ENCODE peak calls at places on chromosomes 4 and X, in six cellular contexts. T is cardiac muscle cell, S is fibroblast of the aortic adventitia, G is breast epithelium, E is psoas muscle, L is epithelial cell of esophagus. W is an unnamed sample.

GRCh38 chr4:140719022-140719421 is 37.2 kb downstream of the TBC1D9 start:
- DNase-seq in T (peak), S (peak), G (no peak), E (no peak), L (peak), W (no peak)

GRCh38 chr4:78481180-78481579 is 70.4 kb upstream of the ANXA3 start:
- DNase-seq in T (peak), S (peak), G (no peak), E (no peak), L (peak), W (peak)

GRCh38 chr4:152709675-152710438 is 30.1 kb upstream of the TMEM154 start:
- DNase-seq in T (peak), S (peak), G (no peak), E (no peak), L (peak), W (no peak)

GRCh38 chr4:113328514-113328913 is 279.1 kb downstream of the ANK2 start:
- DNase-seq in T (peak), S (no peak), G (no peak), E (no peak), L (peak), W (no peak)

GRCh38 chr4:72606751-72607150 is 37.7 kb upstream of the ADAMTS3 start:
- DNase-seq in T (no peak), S (no peak), G (no peak), E (no peak), L (no peak), W (no peak)

GRCh38 chrX:32530802-32531403 is 680.4 kb downstream of the DMD start:
- DNase-seq in T (peak), S (peak), G (no peak), E (no peak), L (peak), W (peak)

GRCh38 chrX:31266172-31267076 is 194.6 kb upstream of the FTHL17 start:
- DNase-seq in T (peak), S (no peak), G (peak), E (peak), L (peak), W (peak)

GRCh38 chr4:25970241-25970675 is 56.2 kb downstream of the SMIM20 start:
- DNase-seq in T (peak), S (no peak), G (no peak), E (no peak), L (peak), W (peak)

GRCh38 chrX:40095588-40096394 is 2.0 kb downstream of the BCOR start:
- DNase-seq in T (peak), S (no peak), G (no peak), E (no peak), L (no peak), W (peak)

GRCh38 chr4:92099851-92100250 is 203.9 kb upstream of the GRID2 start:
- DNase-seq in T (peak), S (no peak), G (no peak), E (no peak), L (no peak), W (no peak)

DNA sequence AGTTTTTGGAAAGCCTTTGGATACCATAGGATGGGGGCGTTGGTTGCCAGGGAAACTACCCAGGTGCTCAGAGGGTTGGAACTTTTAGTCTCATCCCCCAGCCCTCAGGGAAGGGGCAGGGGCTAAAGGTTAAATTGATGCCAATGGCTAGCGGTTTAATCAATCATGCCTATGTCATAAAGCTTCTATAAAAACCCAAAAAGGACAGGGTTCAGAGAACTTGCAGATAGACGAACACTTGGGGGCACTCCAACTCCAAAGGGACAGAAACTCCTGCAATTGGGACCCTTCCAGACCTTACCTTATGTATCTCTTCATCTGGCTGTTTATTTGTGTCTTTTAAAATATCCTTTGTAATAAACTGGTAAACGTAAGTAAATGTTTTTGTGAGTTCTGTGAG is 30.0 kb upstream of the GPR173 start:
- DNase-seq in T (no peak), S (peak), G (no peak), E (no peak), L (no peak), W (no peak)
- TF ChIP-seq CTCF in T (no peak), S (no peak), G (no peak), E (no peak), L (no peak), W (peak)

GRCh38 chr4:184439856-184440592 is 34.3 kb downstream of the IRF2 start:
- DNase-seq in T (peak), S (no peak), G (no peak), E (no peak), L (no peak), W (peak)
- H3K4me3 ChIP-seq in T (no peak), S (no peak), G (peak), E (no peak), L (no peak), W (no peak)

GRCh38 chrX:136186023-136186413 is 38.7 kb downstream of the FHL1 start:
- DNase-seq in T (no peak), S (no peak), G (no peak), E (no peak), L (no peak), W (no peak)
- TF ChIP-seq CTCF in T (no peak), S (no peak), G (no peak), E (no peak), L (no peak), W (no peak)

GRCh38 chrX:110244951-110245480 is 72.9 kb downstream of the AMMECR1 start:
- DNase-seq in T (no peak), S (no peak), G (no peak), E (no peak), L (no peak), W (no peak)

GRCh38 chrX:110242371-110242770 is 75.5 kb downstream of the AMMECR1 start:
- DNase-seq in T (no peak), S (no peak), G (no peak), E (no peak), L (peak), W (no peak)

DNA sequence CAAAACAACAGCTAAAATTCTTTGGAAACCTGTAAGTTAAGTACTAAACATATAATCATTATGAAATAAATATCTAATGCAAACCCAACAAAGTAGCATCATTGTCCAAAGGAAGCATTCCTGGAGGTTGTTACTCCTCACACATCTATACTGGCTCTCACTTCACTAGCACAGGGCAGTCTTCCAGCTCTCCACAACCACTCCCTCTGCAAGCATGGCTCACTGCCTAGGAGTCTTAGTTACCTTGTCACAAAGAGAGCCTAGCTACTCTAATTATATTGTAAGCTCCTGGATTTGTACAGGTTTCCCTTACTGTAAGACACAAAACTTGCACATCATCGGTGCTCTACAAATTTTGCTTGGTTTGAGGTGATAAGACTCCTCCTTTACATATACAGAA is 76.1 kb downstream of the AMMECR1 start:
- DNase-seq in T (peak), S (peak), G (no peak), E (no peak), L (peak), W (no peak)
- H3K4me3 ChIP-seq in T (no peak), S (no peak), G (no peak), E (no peak), L (no peak), W (no peak)

DNA sequence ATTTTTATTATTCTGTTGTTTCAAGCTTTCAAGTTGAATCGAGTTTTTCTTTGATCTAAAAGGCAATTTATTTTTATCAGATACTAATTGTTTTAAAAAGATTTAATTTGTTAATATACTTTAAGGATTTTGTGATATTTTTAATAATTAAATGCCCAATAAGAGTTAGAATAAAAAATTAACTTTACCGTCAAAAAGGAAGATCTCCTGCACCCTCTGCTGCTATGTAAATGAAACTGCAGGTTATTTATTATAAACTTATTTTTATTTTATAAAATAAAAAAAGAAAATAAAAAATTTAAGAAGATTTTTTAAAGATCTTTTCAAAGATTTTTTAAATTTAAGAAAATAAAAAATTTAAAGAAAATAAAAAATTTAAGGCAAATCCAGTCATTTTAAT is 166.1 kb downstream of the CCSER1 start:
- DNase-seq in T (peak), S (peak), G (no peak), E (no peak), L (peak), W (peak)
- TF ChIP-seq CTCF in T (peak), S (peak), G (peak), E (peak), L (peak), W (peak)

GRCh38 chr4:163815776-163816175 is 321.3 kb downstream of the TMA16 start:
- DNase-seq in T (no peak), S (no peak), G (no peak), E (no peak), L (no peak), W (no peak)
- H3K4me3 ChIP-seq in T (no peak), S (no peak), G (no peak), E (no peak), L (no peak), W (no peak)

GRCh38 chr4:147958057-147958456 is 226.2 kb downstream of the ARHGAP10 start:
- DNase-seq in T (no peak), S (no peak), G (no peak), E (no peak), L (no peak), W (no peak)
- TF ChIP-seq CTCF in T (no peak), S (no peak), G (no peak), E (no peak), L (no peak), W (no peak)

GRCh38 chrX:54808109-54808604 is 612 bp downstream of the MAGED2 start:
- DNase-seq in T (peak), S (no peak), G (peak), E (peak), L (peak), W (no peak)

GRCh38 chrX:54812306-54812705 is 4.8 kb downstream of the MAGED2 start:
- DNase-seq in T (no peak), S (no peak), G (no peak), E (no peak), L (no peak), W (no peak)

GRCh38 chrX:54808605-54809483 is 1.3 kb downstream of the MAGED2 start:
- DNase-seq in T (peak), S (peak), G (peak), E (peak), L (peak), W (peak)

GRCh38 chrX:54811301-54811885 is 3.8 kb downstream of the MAGED2 start:
- DNase-seq in T (no peak), S (no peak), G (no peak), E (no peak), L (no peak), W (no peak)

DNA sequence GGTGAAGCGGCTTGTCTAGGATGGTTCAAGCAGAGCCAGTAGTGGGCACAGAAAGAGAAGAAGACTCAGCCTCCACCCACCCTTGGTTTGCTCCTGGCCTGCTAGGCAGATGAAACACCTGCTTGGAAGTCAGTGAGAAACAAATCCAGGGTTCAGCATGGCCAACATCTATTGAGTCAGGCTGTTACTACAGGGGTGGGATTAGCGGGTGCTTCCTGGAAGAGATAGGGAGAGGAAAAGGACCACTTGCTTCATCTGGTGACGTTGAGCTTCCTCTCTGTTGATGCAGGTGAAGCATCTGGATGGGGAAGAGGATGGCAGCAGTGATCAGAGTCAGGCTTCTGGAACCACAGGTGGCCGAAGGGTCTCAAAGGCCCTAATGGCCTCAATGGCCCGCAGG is 3.0 kb downstream of the MAGED2 start:
- DNase-seq in T (no peak), S (no peak), G (no peak), E (no peak), L (no peak), W (no peak)
- H3K4me3 ChIP-seq in T (no peak), S (peak), G (peak), E (no peak), L (no peak), W (peak)

GRCh38 chrX:49231333-49232000 is 1.7 kb downstream of the CACNA1F start:
- DNase-seq in T (no peak), S (no peak), G (no peak), E (no peak), L (no peak), W (no peak)

GRCh38 chrX:49232525-49232924 is 615 bp downstream of the CACNA1F start:
- DNase-seq in T (no peak), S (no peak), G (no peak), E (no peak), L (no peak), W (no peak)

GRCh38 chrX:49233176-49233575 is at the start of gene CACNA1F:
- DNase-seq in T (no peak), S (no peak), G (no peak), E (no peak), L (no peak), W (no peak)

GRCh38 chrX:49228185-49228584 is 5.0 kb downstream of the CACNA1F start:
- DNase-seq in T (no peak), S (no peak), G (no peak), E (no peak), L (no peak), W (no peak)

DNA sequence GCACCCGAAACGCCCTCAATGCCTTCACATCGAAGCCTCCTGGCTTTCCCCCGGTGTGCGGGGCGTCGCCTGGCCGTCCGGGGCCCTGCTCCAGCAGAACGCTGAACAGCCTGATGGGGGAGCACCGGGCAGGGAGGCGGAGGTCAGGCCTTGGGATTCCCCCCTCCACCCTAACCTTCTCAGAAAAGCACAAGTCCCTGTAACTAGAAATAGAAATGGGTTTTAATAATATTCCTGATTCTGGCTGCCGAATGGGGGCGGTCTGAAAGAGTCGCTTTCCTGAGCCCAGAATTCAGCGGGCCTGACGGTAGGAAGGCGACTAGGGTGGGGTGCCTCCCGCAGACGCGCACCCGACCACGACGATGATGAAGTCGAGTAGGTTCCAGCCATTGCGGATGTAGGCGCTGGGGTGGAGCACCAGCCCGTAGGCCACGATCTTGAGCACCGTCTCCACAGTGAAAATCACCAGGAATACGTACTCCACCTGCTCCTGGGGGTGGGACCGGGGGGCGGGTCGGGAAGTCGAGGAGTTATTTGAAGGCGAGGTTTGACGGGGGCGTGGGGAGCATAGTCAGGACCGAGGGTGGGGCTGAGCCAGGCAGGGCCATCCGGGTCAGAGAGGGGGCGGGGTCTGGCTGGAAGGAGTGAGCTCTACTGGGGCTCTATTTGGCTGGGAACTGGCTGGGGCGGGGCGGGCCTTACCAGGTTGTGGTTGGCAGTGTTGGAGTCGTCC is 2.5 kb downstream of the CACNA1F start:
- DNase-seq in T (no peak), S (no peak), G (peak), E (peak), L (peak), W (no peak)
- TF ChIP-seq CTCF in T (peak), S (no peak), G (peak), E (no peak), L (no peak), W (no peak)

GRCh38 chr4:3768842-3769641 is 2.9 kb downstream of the ADRA2C start:
- DNase-seq in T (no peak), S (no peak), G (no peak), E (peak), L (no peak), W (no peak)

GRCh38 chr4:3767569-3768288 is 1.5 kb downstream of the ADRA2C start:
- DNase-seq in T (peak), S (peak), G (no peak), E (no peak), L (peak), W (peak)

GRCh38 chr4:3765271-3766206 is 646 bp upstream of the ADRA2C start:
- DNase-seq in T (peak), S (peak), G (no peak), E (peak), L (peak), W (peak)

GRCh38 chr4:3766791-3767561 is 791 bp downstream of the ADRA2C start:
- DNase-seq in T (no peak), S (no peak), G (no peak), E (no peak), L (peak), W (peak)

DNA sequence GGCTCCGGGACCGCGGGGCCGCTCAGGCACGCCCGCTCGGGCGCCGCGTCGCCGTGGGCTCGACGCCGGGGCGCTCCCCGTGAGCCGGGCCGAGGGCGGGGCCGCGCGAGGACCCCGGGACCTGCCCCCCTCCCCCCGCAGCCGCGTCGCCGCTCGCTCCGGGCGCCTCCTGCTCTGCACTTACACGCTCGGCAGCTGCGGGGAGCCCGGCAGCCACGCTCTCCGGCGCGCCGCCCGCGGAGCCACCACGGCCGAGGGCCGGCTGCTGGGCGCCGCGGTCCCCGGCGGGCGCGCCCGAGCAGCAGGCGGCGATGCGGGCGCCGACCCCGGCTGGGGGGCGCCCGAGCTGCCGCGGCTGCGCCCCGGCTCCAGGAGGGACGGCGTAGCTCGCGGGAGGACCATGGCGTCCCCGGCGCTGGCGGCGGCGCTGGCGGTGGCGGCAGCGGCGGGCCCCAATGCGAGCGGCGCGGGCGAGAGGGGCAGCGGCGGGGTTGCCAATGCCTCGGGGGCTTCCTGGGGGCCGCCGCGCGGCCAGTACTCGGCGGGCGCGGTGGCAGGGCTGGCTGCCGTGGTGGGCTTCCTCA is at the start of gene ADRA2C:
- DNase-seq in T (peak), S (no peak), G (no peak), E (peak), L (peak), W (peak)
- H3K4me3 ChIP-seq in T (peak), S (peak), G (peak), E (peak), L (no peak), W (peak)

W was measured in fibroblast of villous mesenchyme.